ENCODE peak calls at places on chromosome 20, in seven cellular contexts. U is activated CD4-positive, alpha-beta T cell treated with anti-CD3 and anti-CD28 coated beads, Interleukin-2, amount 50 U/mL, for 48 hours; T is LHCN-M2; F is GM19239; H is stimulated activated CD8-positive, alpha-beta memory T cell treated with anti-CD3 and anti-CD28 coated beads, Interleukin-2, amount 100 ng/mL, for 48 hours; G is cardiac muscle cell; J is non-pigmented ciliary epithelial cell. M is an unnamed sample.

GRCh38 chr20:34046330-34046729 is 52.6 kb downstream of the RALY start:
- DNase-seq in U (no peak), T (no peak), F (no peak), H (no peak), G (no peak), J (no peak), M (no peak)

GRCh38 chr20:57993738-57994431 is 234.6 kb downstream of the ANKRD60 start:
- DNase-seq in U (no peak), T (no peak), F (no peak), H (no peak), G (no peak), J (no peak), M (no peak)

GRCh38 chr20:31966991-31967655 is 828 bp upstream of the XKR7 start:
- DNase-seq in U (no peak), T (no peak), F (no peak), H (no peak), G (no peak), J (no peak), M (peak; percentile 54)

GRCh38 chr20:36775826-36776225 is 2.3 kb upstream of the DSN1 start:
- DNase-seq in U (no peak), T (no peak), F (no peak), H (no peak), G (no peak), J (no peak), M (no peak)

GRCh38 chr20:9573598-9573997 is 59.2 kb downstream of the LAMP5 start:
- DNase-seq in U (no peak), T (no peak), F (no peak), H (no peak), G (no peak), J (no peak), M (no peak)

GRCh38 chr20:61989741-61990140 is 75.9 kb downstream of the TAF4 start:
- DNase-seq in U (no peak), T (no peak), F (no peak), H (no peak), G (no peak), J (no peak), M (no peak)

GRCh38 chr20:37651932-37652331 is 41.9 kb upstream of the CTNNBL1 start:
- DNase-seq in U (peak; percentile 49), T (peak; percentile 51), F (peak; percentile 14), H (peak; percentile 23), G (peak; percentile 59), J (no peak), M (peak; percentile 33)

GRCh38 chr20:36408219-36408618 is 102.1 kb downstream of the DLGAP4 start:
- DNase-seq in U (no peak), T (peak; percentile 32), F (no peak), H (no peak), G (peak; percentile 62), J (no peak), M (peak; percentile 64)

GRCh38 chr20:34525709-34526416 is 9.6 kb downstream of the DYNLRB1 start:
- DNase-seq in U (no peak), T (peak; percentile 100), F (no peak), H (no peak), G (peak; percentile 96), J (peak; percentile 96), M (no peak)

GRCh38 chr20:11807070-11807741 is 110.5 kb upstream of the BTBD3 start:
- DNase-seq in U (no peak), T (peak; percentile 69), F (no peak), H (no peak), G (peak; percentile 87), J (peak; percentile 80), M (no peak)

GRCh38 chr20:58096880-58097813 is 131.3 kb downstream of the ANKRD60 start:
- DNase-seq in U (no peak), T (no peak), F (no peak), H (no peak), G (no peak), J (no peak), M (no peak)